ENCODE peak calls at places on chromosomes 2 and 18, in nine cellular contexts. F is lung, R is lower leg skin, G is upper lobe of left lung, B is GM10248, O is K562, N is HCT116, U is upper lobe of right lung, J is fibroblast of mammary gland. A is an unnamed sample.

GRCh38 chr18:47531759-47532158 is 280.3 kb upstream of the SKOR2 start:
- DNase-seq in N (no peak), B (no peak), G (peak), O (peak), J (no peak), R (no peak), F (no peak), U (no peak), A (no peak)

GRCh38 chr2:40321224-40321623 is 130.7 kb downstream of the SLC8A1 start:
- DNase-seq in G (no peak), O (no peak), R (no peak), F (no peak), J (no peak), B (no peak), U (no peak), N (no peak), A (no peak)

GRCh38 chr2:174729797-174730529 is 34.3 kb downstream of the CHRNA1 start:
- DNase-seq in G (peak), B (no peak), J (peak), F (no peak), R (no peak), N (no peak), O (no peak), U (no peak), A (peak)

GRCh38 chr2:37585295-37585908 is 86.0 kb downstream of the CDC42EP3 start:
- DNase-seq in J (peak), B (peak), F (no peak), G (no peak), O (no peak), U (no peak), R (no peak), N (no peak), A (no peak)

GRCh38 chr2:101038455-101039255 is 36.6 kb downstream of the RPL31 start:
- DNase-seq in G (no peak), F (no peak), O (peak), R (no peak), B (no peak), N (peak), U (no peak), J (peak), A (no peak)

GRCh38 chr2:128091691-128092050 is 671 bp downstream of the UGGT1 start:
- DNase-seq in J (peak), B (no peak), F (no peak), N (no peak), G (no peak), R (no peak), O (no peak), U (no peak), A (no peak)

GRCh38 chr2:26712486-26713465 is 20.3 kb downstream of the KCNK3 start:
- DNase-seq in J (no peak), R (no peak), F (no peak), B (no peak), G (no peak), U (no peak), N (no peak), O (no peak), A (no peak)

GRCh38 chr2:120825370-120826259 is 89.9 kb downstream of the GLI2 start:
- DNase-seq in O (no peak), U (peak), J (peak), G (peak), R (no peak), N (no peak), F (peak), B (no peak), A (no peak)

GRCh38 chr2:111897924-111898702 is at the start of gene MERTK:
- DNase-seq in J (peak), B (peak), N (peak), R (peak), O (peak), U (peak), G (peak), F (peak), A (peak)

GRCh38 chr2:25251461-25252273 is 83.3 kb upstream of the POMC start:
- DNase-seq in F (peak), R (peak), O (peak), G (peak), B (peak), J (no peak), N (no peak), U (peak), A (peak)

GRCh38 chr2:17759805-17760204 is 5.9 kb downstream of the GEN1 start:
- DNase-seq in N (no peak), G (no peak), U (no peak), J (peak), O (no peak), B (no peak), F (no peak), R (no peak), A (no peak)

GRCh38 chr2:172098650-172099471 is 3.8 kb downstream of the DLX2 start:
- DNase-seq in U (no peak), G (peak), R (peak), F (no peak), N (no peak), B (peak), O (peak), J (peak), A (no peak)

GRCh38 chr2:63878486-63878885 is 36.8 kb downstream of the UGP2 start:
- DNase-seq in F (no peak), O (no peak), N (no peak), G (no peak), U (no peak), B (no peak), R (no peak), J (no peak), A (no peak)

GRCh38 chr18:57544958-57545661 is 41.4 kb downstream of the FECH start:
- DNase-seq in N (no peak), F (no peak), O (no peak), G (no peak), J (no peak), U (no peak), B (peak), R (no peak), A (no peak)

GRCh38 chr2:145906356-145906755 is 1386.4 kb upstream of the ZEB2 start:
- DNase-seq in J (peak), U (no peak), O (no peak), F (no peak), N (peak), R (no peak), G (no peak), B (no peak), A (no peak)

GRCh38 chr18:25360301-25360899 is 8.4 kb upstream of the ZNF521 start:
- DNase-seq in J (peak), U (no peak), R (no peak), O (no peak), F (no peak), G (no peak), N (no peak), B (no peak), A (no peak)

GRCh38 chr2:153360239-153360638 is 118.3 kb downstream of the RPRM start:
- DNase-seq in N (no peak), F (no peak), G (no peak), J (no peak), B (no peak), U (no peak), O (no peak), R (no peak), A (no peak)

GRCh38 chr2:209956276-209956675 is 46.2 kb upstream of the RPE start:
- DNase-seq in N (no peak), R (no peak), J (no peak), F (no peak), B (no peak), O (no peak), G (no peak), U (no peak), A (no peak)

GRCh38 chr2:7096726-7097352 is 179.6 kb downstream of the RNF144A start:
- DNase-seq in J (no peak), F (no peak), R (no peak), N (no peak), B (no peak), G (peak), U (no peak), O (no peak), A (no peak)

GRCh38 chr2:3486047-3487027 is 33.0 kb downstream of the ADI1 start:
- DNase-seq in R (peak), O (no peak), G (no peak), J (no peak), F (no peak), N (no peak), B (no peak), U (peak), A (no peak)

GRCh38 chr2:37005118-37005868 is 39.0 kb upstream of the STRN start:
- DNase-seq in R (no peak), B (peak), N (no peak), J (peak), U (no peak), F (no peak), G (no peak), O (peak), A (no peak)

GRCh38 chr2:19775838-19776237 is 125.9 kb downstream of the TTC32 start:
- DNase-seq in J (peak), N (no peak), F (no peak), G (no peak), R (no peak), O (no peak), U (no peak), B (no peak), A (no peak)

GRCh38 chr18:79317718-79318117 is 78.0 kb upstream of the NFATC1 start:
- DNase-seq in R (no peak), O (no peak), F (no peak), G (no peak), N (no peak), J (no peak), U (no peak), B (no peak), A (no peak)

GRCh38 chr2:31020713-31021112 is 117.5 kb downstream of the GALNT14 start:
- DNase-seq in F (no peak), N (no peak), J (no peak), G (no peak), O (no peak), R (no peak), B (no peak), U (no peak), A (no peak)

GRCh38 chr2:72695676-72696075 is 130.2 kb downstream of the EXOC6B start:
- DNase-seq in N (no peak), F (no peak), R (no peak), J (no peak), U (no peak), G (no peak), B (no peak), O (no peak), A (no peak)

GRCh38 chr18:43592268-43592667 is 315.0 kb upstream of the SYT4 start:
- DNase-seq in G (no peak), R (no peak), O (no peak), J (no peak), B (no peak), U (no peak), N (no peak), F (no peak), A (no peak)

GRCh38 chr18:78561757-78562445 is 417.7 kb upstream of the SALL3 start:
- DNase-seq in J (no peak), U (no peak), B (no peak), N (no peak), G (peak), R (no peak), O (no peak), F (no peak), A (no peak)

GRCh38 chr2:71154279-71154678 is 23.8 kb downstream of the MPHOSPH10 start:
- DNase-seq in U (no peak), F (no peak), G (no peak), J (no peak), B (no peak), R (no peak), O (no peak), N (no peak), A (no peak)

GRCh38 chr2:239926587-239927234 is 98.4 kb downstream of the NDUFA10 start:
- DNase-seq in R (peak), F (no peak), N (no peak), G (no peak), B (no peak), U (no peak), O (no peak), J (peak), A (no peak)

GRCh38 chr2:43088148-43089073 is 138.0 kb downstream of the ZFP36L2 start:
- DNase-seq in G (no peak), J (no peak), B (no peak), N (no peak), O (no peak), R (no peak), U (no peak), F (no peak), A (no peak)

GRCh38 chr18:35089918-35090550 is 48.8 kb downstream of the MAPRE2 start:
- DNase-seq in B (no peak), O (no peak), U (no peak), J (no peak), F (no peak), G (no peak), N (no peak), R (no peak), A (no peak)

GRCh38 chr18:13137041-13137938 is 81.3 kb upstream of the LDLRAD4 start:
- DNase-seq in J (no peak), N (no peak), G (peak), B (peak), R (no peak), U (peak), F (no peak), O (no peak), A (peak)

GRCh38 chr2:96144481-96145027 is 686 bp downstream of the DUSP2 start:
- DNase-seq in N (no peak), J (no peak), R (no peak), U (no peak), F (no peak), G (no peak), O (no peak), B (no peak), A (no peak)

GRCh38 chr2:55133467-55134315 is 83.4 kb upstream of the RTN4 start:
- DNase-seq in J (peak), F (peak), U (no peak), R (no peak), B (peak), O (peak), G (no peak), N (no peak), A (no peak)

GRCh38 chr18:61882296-61883004 is 10.4 kb downstream of the RNF152 start:
- DNase-seq in U (no peak), J (no peak), G (no peak), B (no peak), O (no peak), N (no peak), F (no peak), R (no peak), A (no peak)

GRCh38 chr2:237132799-237133198 is 47.1 kb downstream of the COPS8 start:
- DNase-seq in G (no peak), U (no peak), O (peak), J (no peak), R (peak), F (peak), N (peak), B (no peak), A (no peak)
- TF ChIP-seq CTCF in G (peak), U (peak), O (no peak), J (peak), R (no peak), F (no peak), N (peak), B (peak), A (no peak)

GRCh38 chr18:4134691-4135090 is 320.4 kb downstream of the DLGAP1 start:
- DNase-seq in N (no peak), F (no peak), R (no peak), G (no peak), J (no peak), O (no peak), U (no peak), B (no peak), A (no peak)

GRCh38 chr18:4125939-4126250 is 329.2 kb downstream of the DLGAP1 start:
- DNase-seq in O (no peak), R (no peak), F (no peak), B (no peak), G (no peak), U (no peak), J (no peak), N (no peak), A (no peak)

GRCh38 chr18:4125246-4125938 is 329.7 kb downstream of the DLGAP1 start:
- DNase-seq in B (no peak), O (no peak), J (peak), R (no peak), N (no peak), U (no peak), G (no peak), F (no peak), A (no peak)

GRCh38 chr18:4126939-4127338 is 328.2 kb downstream of the DLGAP1 start:
- DNase-seq in O (no peak), R (no peak), F (no peak), J (no peak), B (no peak), N (no peak), G (no peak), U (no peak), A (no peak)

GRCh38 chr18:4130734-4131719 is 324.1 kb downstream of the DLGAP1 start:
- DNase-seq in F (no peak), O (no peak), N (no peak), R (no peak), B (no peak), U (no peak), J (no peak), G (no peak), A (no peak)
- TF ChIP-seq CTCF in F (no peak), O (no peak), N (peak), R (no peak), B (no peak), U (no peak), J (no peak), G (no peak), A (no peak)

GRCh38 chr2:125471963-125472362 is 1184.0 kb upstream of the GYPC start:
- DNase-seq in U (no peak), F (no peak), B (peak), G (peak), R (no peak), J (no peak), N (no peak), O (no peak), A (no peak)
- TF ChIP-seq CTCF in U (no peak), F (no peak), B (peak), G (no peak), R (no peak), J (no peak), N (no peak), O (no peak), A (no peak)

GRCh38 chr18:40413160-40413559 is 1541.9 kb upstream of the PIK3C3 start:
- DNase-seq in U (no peak), R (no peak), J (peak), N (no peak), G (no peak), F (no peak), O (no peak), B (no peak), A (no peak)
- TF ChIP-seq CTCF in U (peak), R (no peak), J (peak), N (no peak), G (no peak), F (no peak), O (no peak), B (no peak), A (no peak)